ENCODE peak calls at places on chromosomes 3 and 15, in four cellular contexts. One of them, this sample, is unnamed.

GRCh38 chr3:136351905-136352304 is 101.8 kb downstream of the PCCB start:
- DNase-seq in GM13976: no peak
- DNase-seq in HCT116: no peak
- DNase-seq in cardiac muscle cell: no peak
- DNase-seq in this sample: no peak

GRCh38 chr15:88904808-88905327 is 8.3 kb downstream of the MFGE8 start:
- DNase-seq in GM13976: peak
- DNase-seq in HCT116: no peak
- DNase-seq in cardiac muscle cell: peak
- DNase-seq in this sample: peak

GRCh38 chr3:73070675-73071575 is 9.5 kb downstream of the EBLN2 start:
- DNase-seq in GM13976: no peak
- DNase-seq in HCT116: no peak
- DNase-seq in cardiac muscle cell: no peak
- DNase-seq in this sample: no peak

GRCh38 chr3:71153753-71154152 is 429.8 kb downstream of the FOXP1 start:
- DNase-seq in GM13976: no peak
- DNase-seq in HCT116: no peak
- DNase-seq in cardiac muscle cell: no peak
- DNase-seq in this sample: no peak

GRCh38 chr3:158837232-158837631 is 35.4 kb downstream of the MFSD1 start:
- DNase-seq in GM13976: no peak
- DNase-seq in HCT116: no peak
- DNase-seq in cardiac muscle cell: no peak
- DNase-seq in this sample: no peak

GRCh38 chr3:149442845-149443544 is 31.5 kb upstream of the TM4SF4 start:
- DNase-seq in GM13976: no peak
- DNase-seq in HCT116: peak
- DNase-seq in cardiac muscle cell: no peak
- DNase-seq in this sample: no peak

GRCh38 chr3:142152349-142152748 is 3.0 kb upstream of the TFDP2 start:
- DNase-seq in GM13976: no peak
- DNase-seq in HCT116: no peak
- DNase-seq in cardiac muscle cell: peak
- DNase-seq in this sample: no peak

GRCh38 chr3:7978104-7978457 is 523.5 kb upstream of the LMCD1 start:
- DNase-seq in GM13976: no peak
- DNase-seq in HCT116: no peak
- DNase-seq in cardiac muscle cell: no peak
- DNase-seq in this sample: peak

GRCh38 chr3:41417574-41417973 is 218.3 kb downstream of the CTNNB1 start:
- DNase-seq in GM13976: no peak
- DNase-seq in HCT116: no peak
- DNase-seq in cardiac muscle cell: no peak
- DNase-seq in this sample: no peak

GRCh38 chr3:169812124-169812843 is 386 bp upstream of the LRRIQ4 start:
- DNase-seq in GM13976: peak
- DNase-seq in HCT116: no peak
- DNase-seq in cardiac muscle cell: peak
- DNase-seq in this sample: peak
- TF ChIP-seq CTCF in GM13976: no peak
- TF ChIP-seq CTCF in HCT116: no peak
- TF ChIP-seq CTCF in cardiac muscle cell: peak
- TF ChIP-seq CTCF in this sample: peak

GRCh38 chr3:100260081-100260684 is 609 bp upstream of the TBC1D23 start:
- DNase-seq in GM13976: no peak
- DNase-seq in HCT116: no peak
- DNase-seq in cardiac muscle cell: peak
- DNase-seq in this sample: peak
- TF ChIP-seq CTCF in GM13976: no peak
- TF ChIP-seq CTCF in HCT116: no peak
- TF ChIP-seq CTCF in cardiac muscle cell: peak
- TF ChIP-seq CTCF in this sample: peak

DNA sequence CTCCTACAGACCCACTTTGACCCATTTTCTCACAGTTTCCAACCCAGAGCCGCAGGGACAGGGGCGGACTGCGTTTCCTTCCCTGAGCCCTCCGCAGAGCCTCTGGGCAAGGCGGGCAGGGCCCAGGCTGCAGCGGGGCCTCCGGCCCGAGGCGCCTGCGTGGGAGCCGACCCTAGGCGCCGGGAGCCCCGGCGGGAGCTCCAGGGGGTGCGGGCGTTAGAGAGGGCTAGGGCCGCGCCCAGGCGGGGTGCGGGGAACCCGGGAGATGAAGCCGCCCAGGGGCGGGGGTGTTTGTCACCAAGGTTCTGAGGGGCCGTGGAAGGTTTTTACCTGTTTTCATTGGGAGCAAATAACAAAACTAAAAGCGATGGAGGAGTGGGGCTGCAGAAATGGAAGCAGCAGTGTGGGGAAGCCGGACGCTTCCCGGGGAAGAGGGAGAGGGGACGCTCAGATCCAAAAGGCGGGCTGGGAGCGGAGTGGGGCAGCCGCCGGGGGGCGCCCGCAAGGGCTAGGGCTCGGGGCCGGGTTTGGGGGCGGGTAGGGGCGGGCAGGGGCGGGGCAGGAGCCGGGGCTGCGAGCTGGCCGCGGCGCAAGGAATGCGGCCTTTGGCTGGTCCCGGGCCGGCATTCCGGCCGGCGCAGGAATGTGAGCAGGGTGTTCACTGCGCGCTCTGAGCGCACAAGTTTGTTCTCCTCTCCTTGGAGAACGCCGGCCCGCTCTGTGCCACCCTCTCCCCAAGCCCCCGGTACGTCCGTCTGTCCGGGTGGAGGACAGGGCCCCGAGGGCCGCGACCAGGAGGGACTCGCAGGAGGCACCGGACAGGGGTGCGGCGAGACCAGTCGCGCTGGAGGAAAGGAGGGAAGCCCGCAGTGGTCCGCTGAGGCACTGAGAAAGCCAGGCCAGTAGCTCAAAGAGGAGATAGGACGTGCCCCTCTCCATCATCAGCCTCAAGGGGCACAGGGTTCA is 61.1 kb downstream of the AMOTL2 start:
- DNase-seq in GM13976: peak
- DNase-seq in HCT116: no peak
- DNase-seq in cardiac muscle cell: peak
- DNase-seq in this sample: peak
- TF ChIP-seq CTCF in GM13976: no peak
- TF ChIP-seq CTCF in HCT116: no peak
- TF ChIP-seq CTCF in cardiac muscle cell: peak
- TF ChIP-seq CTCF in this sample: peak

DNA sequence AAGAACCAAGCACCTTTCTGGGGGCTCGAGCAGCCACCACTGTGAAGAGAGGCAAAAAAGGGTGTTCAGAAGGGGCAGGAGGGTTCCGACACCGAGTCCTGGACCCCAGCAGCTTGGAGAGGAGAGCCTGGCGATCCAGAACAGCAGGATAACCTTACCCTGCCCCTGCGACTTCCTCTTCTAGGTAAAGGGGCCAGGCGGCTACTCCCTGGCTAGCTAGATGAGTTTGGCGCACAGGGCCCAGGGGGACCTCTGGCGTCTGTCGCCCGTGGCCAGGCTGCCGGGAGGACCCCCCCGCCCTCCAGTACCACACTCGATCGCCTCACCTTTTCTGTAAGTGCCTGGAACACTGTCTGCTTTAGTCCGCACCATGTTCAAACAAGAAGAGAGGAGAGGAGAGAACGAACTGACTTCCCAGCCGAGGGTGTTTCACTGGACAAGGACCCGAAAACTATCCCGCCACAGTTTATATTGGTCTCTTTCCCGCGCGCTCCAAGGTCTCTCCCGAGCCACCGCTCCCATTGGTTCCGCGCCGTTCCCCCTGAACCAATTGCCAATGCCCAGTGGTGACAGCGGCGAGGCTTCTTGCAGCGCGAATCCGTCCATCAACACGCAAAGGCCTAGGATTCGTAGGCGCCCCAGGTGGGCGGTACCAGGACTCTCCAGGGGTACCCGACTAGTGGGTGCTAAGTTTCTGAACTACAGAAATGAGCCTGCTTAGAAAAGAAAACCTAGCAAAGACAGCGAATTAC is at the start of gene PCLAF:
- DNase-seq in GM13976: peak
- DNase-seq in HCT116: peak
- DNase-seq in cardiac muscle cell: peak
- DNase-seq in this sample: peak
- TF ChIP-seq CTCF in GM13976: no peak
- TF ChIP-seq CTCF in HCT116: no peak
- TF ChIP-seq CTCF in cardiac muscle cell: no peak
- TF ChIP-seq CTCF in this sample: no peak

DNA sequence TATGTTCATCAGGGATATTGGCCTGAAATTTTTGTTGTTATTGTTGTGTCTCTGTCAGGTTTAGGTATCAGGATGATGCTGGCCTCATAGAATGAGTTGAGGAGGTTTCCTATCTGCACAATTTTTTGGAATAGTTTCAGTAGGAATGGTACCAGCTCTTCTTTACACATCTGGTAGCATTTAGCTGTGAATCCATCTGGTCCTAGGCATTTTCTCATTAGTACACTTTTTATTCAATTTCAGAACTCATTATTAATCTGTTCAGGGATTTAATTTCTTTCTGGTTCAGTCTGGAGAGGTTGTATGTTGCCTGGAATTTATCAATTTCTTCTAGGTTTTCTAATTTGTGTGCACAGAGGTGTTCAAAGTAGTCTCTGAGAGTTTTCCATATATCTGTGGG is 57.0 kb downstream of the STRIT1 start:
- DNase-seq in GM13976: no peak
- DNase-seq in HCT116: no peak
- DNase-seq in cardiac muscle cell: no peak
- DNase-seq in this sample: no peak
- TF ChIP-seq CTCF in GM13976: no peak
- TF ChIP-seq CTCF in HCT116: no peak
- TF ChIP-seq CTCF in cardiac muscle cell: no peak
- TF ChIP-seq CTCF in this sample: no peak

This sample was measured in neural crest cell.